ENCODE peak calls at places on chromosomes 2 and 18, in eight cellular contexts. L, S, C, I, G, B, F and U are unnamed samples.

GRCh38 chr2:181742908-181743722 is 62.8 kb upstream of the NEUROD1 start:
- DNase-seq in L (no peak), S (peak; percentile 76), C (no peak), I (peak; percentile 6), G (peak; percentile 39), B (peak; percentile 50), F (no peak), U (no peak)

GRCh38 chr2:32484907-32485306 is 128.1 kb downstream of the BIRC6 start:
- DNase-seq in L (peak; percentile 60), S (peak; percentile 88), C (no peak), I (no peak), G (no peak), B (no peak), F (no peak), U (no peak)

GRCh38 chr2:46376586-46377286 is 79.5 kb downstream of the EPAS1 start:
- DNase-seq in L (no peak), S (no peak), C (no peak), I (no peak), G (no peak), B (no peak), F (no peak), U (no peak)

GRCh38 chr2:223724831-223725230 is 112.6 kb downstream of the AP1S3 start:
- DNase-seq in L (no peak), S (peak; percentile 44), C (no peak), I (no peak), G (no peak), B (no peak), F (no peak), U (no peak)

GRCh38 chr18:48308027-48308635 is 101.1 kb downstream of the ZBTB7C start:
- DNase-seq in L (no peak), S (no peak), C (no peak), I (no peak), G (no peak), B (no peak), F (no peak), U (no peak)

GRCh38 chr2:47254464-47254863 is 99.4 kb upstream of the STPG4 start:
- DNase-seq in L (no peak), S (no peak), C (no peak), I (no peak), G (no peak), B (no peak), F (no peak), U (no peak)

GRCh38 chr2:221088506-221088905 is 483.6 kb downstream of the EPHA4 start:
- DNase-seq in L (no peak), S (no peak), C (no peak), I (no peak), G (no peak), B (no peak), F (no peak), U (no peak)

GRCh38 chr2:95306306-95306895 is 9.3 kb downstream of the KCNIP3 start:
- DNase-seq in L (no peak), S (no peak), C (no peak), I (no peak), G (no peak), B (no peak), F (no peak), U (no peak)

GRCh38 chr2:131042161-131042775 is 51.0 kb downstream of the FAM168B start:
- DNase-seq in L (no peak), S (no peak), C (no peak), I (no peak), G (no peak), B (no peak), F (no peak), U (no peak)

GRCh38 chr2:10382313-10383061 is 65.6 kb downstream of the ODC1 start:
- DNase-seq in L (no peak), S (no peak), C (peak; percentile 32), I (peak; percentile 13), G (no peak), B (peak; percentile 68), F (no peak), U (no peak)